ENCODE peak calls at places on chromosome 16, in eight cellular contexts. One of them, this sample, is unnamed.

GRCh38 chr16:88296437-88297177 is 86.2 kb upstream of the ZNF469 start:
- DNase-seq in SW 1271: no peak
- DNase-seq in H54: no peak
- DNase-seq in GM19239: no peak
- DNase-seq in lower leg skin: no peak
- DNase-seq in GM20000: no peak
- DNase-seq in GF-D8: no peak
- DNase-seq in iPS-NIHi11: no peak
- DNase-seq in this sample: no peak

GRCh38 chr16:85662976-85663830 is 25.6 kb downstream of the GINS2 start:
- DNase-seq in SW 1271: no peak
- DNase-seq in H54: no peak
- DNase-seq in GM19239: no peak
- DNase-seq in lower leg skin: no peak
- DNase-seq in GM20000: no peak
- DNase-seq in GF-D8: no peak
- DNase-seq in iPS-NIHi11: no peak
- DNase-seq in this sample: no peak

GRCh38 chr16:55699616-55700015 is 43.8 kb downstream of the SLC6A2 start:
- DNase-seq in SW 1271: no peak
- DNase-seq in H54: no peak
- DNase-seq in GM19239: no peak
- DNase-seq in lower leg skin: no peak
- DNase-seq in GM20000: no peak
- DNase-seq in GF-D8: no peak
- DNase-seq in iPS-NIHi11: no peak
- DNase-seq in this sample: no peak

GRCh38 chr16:1870365-1871082 is 1.4 kb downstream of the MEIOB start:
- DNase-seq in SW 1271: peak; percentile 24
- DNase-seq in H54: peak; percentile 42
- DNase-seq in GM19239: no peak
- DNase-seq in lower leg skin: no peak
- DNase-seq in GM20000: no peak
- DNase-seq in GF-D8: no peak
- DNase-seq in iPS-NIHi11: no peak
- DNase-seq in this sample: no peak

GRCh38 chr16:63745456-63745855 is 1376.4 kb downstream of the CDH11 start:
- DNase-seq in SW 1271: no peak
- DNase-seq in H54: no peak
- DNase-seq in GM19239: no peak
- DNase-seq in lower leg skin: no peak
- DNase-seq in GM20000: no peak
- DNase-seq in GF-D8: no peak
- DNase-seq in iPS-NIHi11: no peak
- DNase-seq in this sample: no peak

GRCh38 chr16:17159616-17160015 is 311.1 kb downstream of the XYLT1 start:
- DNase-seq in SW 1271: no peak
- DNase-seq in H54: no peak
- DNase-seq in GM19239: no peak
- DNase-seq in lower leg skin: no peak
- DNase-seq in GM20000: no peak
- DNase-seq in GF-D8: no peak
- DNase-seq in iPS-NIHi11: peak; percentile 29
- DNase-seq in this sample: no peak

GRCh38 chr16:27450836-27451341 is 48.9 kb downstream of the IL21R start:
- DNase-seq in SW 1271: no peak
- DNase-seq in H54: no peak
- DNase-seq in GM19239: peak; percentile 36
- DNase-seq in lower leg skin: no peak
- DNase-seq in GM20000: no peak
- DNase-seq in GF-D8: no peak
- DNase-seq in iPS-NIHi11: no peak
- DNase-seq in this sample: no peak

GRCh38 chr16:89312194-89312593 is 94.7 kb downstream of the ZNF778 start:
- DNase-seq in SW 1271: no peak
- DNase-seq in H54: no peak
- DNase-seq in GM19239: no peak
- DNase-seq in lower leg skin: no peak
- DNase-seq in GM20000: no peak
- DNase-seq in GF-D8: no peak
- DNase-seq in iPS-NIHi11: no peak
- DNase-seq in this sample: no peak

GRCh38 chr16:69404275-69404805 is 18.5 kb upstream of the TERF2 start:
- DNase-seq in SW 1271: no peak
- DNase-seq in H54: no peak
- DNase-seq in GM19239: no peak
- DNase-seq in lower leg skin: no peak
- DNase-seq in GM20000: no peak
- DNase-seq in GF-D8: no peak
- DNase-seq in iPS-NIHi11: no peak
- DNase-seq in this sample: no peak

GRCh38 chr16:72532896-72533295 is 360.9 kb upstream of the PMFBP1 start:
- DNase-seq in SW 1271: no peak
- DNase-seq in H54: no peak
- DNase-seq in GM19239: no peak
- DNase-seq in lower leg skin: no peak
- DNase-seq in GM20000: no peak
- DNase-seq in GF-D8: no peak
- DNase-seq in iPS-NIHi11: peak; percentile 4
- DNase-seq in this sample: no peak

GRCh38 chr16:85422374-85423185 is 190.5 kb upstream of the GSE1 start:
- DNase-seq in SW 1271: no peak
- DNase-seq in H54: no peak
- DNase-seq in GM19239: no peak
- DNase-seq in lower leg skin: no peak
- DNase-seq in GM20000: no peak
- DNase-seq in GF-D8: no peak
- DNase-seq in iPS-NIHi11: no peak
- DNase-seq in this sample: no peak

GRCh38 chr16:842061-842476 is 41.5 kb upstream of the GNG13 start:
- DNase-seq in SW 1271: no peak
- DNase-seq in H54: no peak
- DNase-seq in GM19239: no peak
- DNase-seq in lower leg skin: no peak
- DNase-seq in GM20000: no peak
- DNase-seq in GF-D8: no peak
- DNase-seq in iPS-NIHi11: no peak
- DNase-seq in this sample: no peak

GRCh38 chr16:22670044-22670536 is 143.9 kb upstream of the HS3ST2 start:
- DNase-seq in SW 1271: no peak
- DNase-seq in H54: no peak
- DNase-seq in GM19239: no peak
- DNase-seq in lower leg skin: no peak
- DNase-seq in GM20000: no peak
- DNase-seq in GF-D8: no peak
- DNase-seq in iPS-NIHi11: peak; percentile 59
- DNase-seq in this sample: no peak

GRCh38 chr16:74565378-74565777 is 41.5 kb downstream of the GLG1 start:
- DNase-seq in SW 1271: no peak
- DNase-seq in H54: no peak
- DNase-seq in GM19239: no peak
- DNase-seq in lower leg skin: no peak
- DNase-seq in GM20000: no peak
- DNase-seq in GF-D8: no peak
- DNase-seq in iPS-NIHi11: no peak
- DNase-seq in this sample: no peak

GRCh38 chr16:19717319-19717718 is 708 bp downstream of the KNOP1 start:
- DNase-seq in SW 1271: no peak
- DNase-seq in H54: no peak
- DNase-seq in GM19239: no peak
- DNase-seq in lower leg skin: no peak
- DNase-seq in GM20000: no peak
- DNase-seq in GF-D8: no peak
- DNase-seq in iPS-NIHi11: peak; percentile 44
- DNase-seq in this sample: no peak

GRCh38 chr16:19238386-19238785 is 47.1 kb upstream of the CLEC19A start:
- DNase-seq in SW 1271: no peak
- DNase-seq in H54: no peak
- DNase-seq in GM19239: no peak
- DNase-seq in lower leg skin: no peak
- DNase-seq in GM20000: no peak
- DNase-seq in GF-D8: no peak
- DNase-seq in iPS-NIHi11: no peak
- DNase-seq in this sample: no peak

GRCh38 chr16:15502041-15502725 is 67.8 kb downstream of the BMERB1 start:
- DNase-seq in SW 1271: peak; percentile 86
- DNase-seq in H54: peak; percentile 81
- DNase-seq in GM19239: no peak
- DNase-seq in lower leg skin: no peak
- DNase-seq in GM20000: no peak
- DNase-seq in GF-D8: no peak
- DNase-seq in iPS-NIHi11: peak; percentile 46
- DNase-seq in this sample: peak; percentile 78

GRCh38 chr16:11566398-11566797 is 20.3 kb downstream of the LITAF start:
- DNase-seq in SW 1271: no peak
- DNase-seq in H54: no peak
- DNase-seq in GM19239: no peak
- DNase-seq in lower leg skin: no peak
- DNase-seq in GM20000: no peak
- DNase-seq in GF-D8: no peak
- DNase-seq in iPS-NIHi11: no peak
- DNase-seq in this sample: no peak

GRCh38 chr16:15946257-15947044 is 3.0 kb upstream of the ABCC1 start:
- DNase-seq in SW 1271: no peak
- DNase-seq in H54: peak; percentile 30
- DNase-seq in GM19239: no peak
- DNase-seq in lower leg skin: no peak
- DNase-seq in GM20000: no peak
- DNase-seq in GF-D8: no peak
- DNase-seq in iPS-NIHi11: no peak
- DNase-seq in this sample: no peak

GRCh38 chr16:62253926-62254325 is 217.7 kb upstream of the CDH8 start:
- DNase-seq in SW 1271: no peak
- DNase-seq in H54: no peak
- DNase-seq in GM19239: no peak
- DNase-seq in lower leg skin: no peak
- DNase-seq in GM20000: no peak
- DNase-seq in GF-D8: no peak
- DNase-seq in iPS-NIHi11: no peak
- DNase-seq in this sample: no peak

GRCh38 chr16:27179500-27180072 is 23.7 kb upstream of the KDM8 start:
- DNase-seq in SW 1271: peak; percentile 36
- DNase-seq in H54: peak; percentile 56
- DNase-seq in GM19239: peak; percentile 68
- DNase-seq in lower leg skin: peak; percentile 85
- DNase-seq in GM20000: peak; percentile 86
- DNase-seq in GF-D8: peak; percentile 60
- DNase-seq in iPS-NIHi11: peak; percentile 91
- DNase-seq in this sample: no peak

GRCh38 chr16:50696575-50697420 is 3.4 kb downstream of the NOD2 start:
- DNase-seq in SW 1271: no peak
- DNase-seq in H54: peak; percentile 81
- DNase-seq in GM19239: peak; percentile 76
- DNase-seq in lower leg skin: peak; percentile 93
- DNase-seq in GM20000: peak; percentile 86
- DNase-seq in GF-D8: peak; percentile 67
- DNase-seq in iPS-NIHi11: no peak
- DNase-seq in this sample: no peak